ENCODE peak calls at places on chromosomes 5 and 9, in five cellular contexts. Z, N, H, Q and X are unnamed samples.

GRCh38 chr9:91207889-91208651 is 153.6 kb downstream of the AUH start:
- DNase-seq in Z (no peak), N (no peak), H (peak), Q (no peak), X (no peak)

GRCh38 chr5:31786001-31786757 is 147.2 kb downstream of the PDZD2 start:
- DNase-seq in Z (no peak), N (no peak), H (no peak), Q (no peak), X (no peak)

GRCh38 chr9:91045036-91045435 is 243.4 kb downstream of the SYK start:
- DNase-seq in Z (no peak), N (no peak), H (no peak), Q (no peak), X (no peak)

GRCh38 chr5:173178369-173178910 is 34.1 kb downstream of the BNIP1 start:
- DNase-seq in Z (no peak), N (no peak), H (no peak), Q (no peak), X (no peak)

GRCh38 chr5:175789670-175790069 is 81.7 kb upstream of the CPLX2 start:
- DNase-seq in Z (no peak), N (no peak), H (no peak), Q (no peak), X (no peak)

GRCh38 chr5:142239394-142240159 is 85.2 kb downstream of the SPRY4 start:
- DNase-seq in Z (peak), N (no peak), H (peak), Q (peak), X (no peak)

GRCh38 chr5:96344678-96345612 is 88.1 kb downstream of the PCSK1 start:
- DNase-seq in Z (no peak), N (no peak), H (peak), Q (peak), X (no peak)

GRCh38 chr5:74446673-74447337 is 193.7 kb downstream of the ENC1 start:
- DNase-seq in Z (no peak), N (no peak), H (peak), Q (no peak), X (no peak)

GRCh38 chr5:112418412-112419049 is 546 bp downstream of the EPB41L4A start:
- DNase-seq in Z (no peak), N (no peak), H (peak), Q (peak), X (no peak)

GRCh38 chr9:19940808-19941207 is 152.0 kb upstream of the SLC24A2 start:
- DNase-seq in Z (no peak), N (no peak), H (no peak), Q (no peak), X (no peak)

GRCh38 chr9:110240198-110240597 is 16.1 kb downstream of the TXN start:
- DNase-seq in Z (no peak), N (no peak), H (no peak), Q (no peak), X (no peak)

GRCh38 chr5:154795235-154795596 is 40.0 kb downstream of the LARP1 start:
- DNase-seq in Z (no peak), N (no peak), H (peak), Q (no peak), X (no peak)

GRCh38 chr5:147403659-147404640 is 105.9 kb downstream of the DPYSL3 start:
- DNase-seq in Z (peak), N (no peak), H (peak), Q (peak), X (no peak)

GRCh38 chr5:13660072-13660471 is 284.4 kb downstream of the DNAH5 start:
- DNase-seq in Z (no peak), N (no peak), H (no peak), Q (no peak), X (no peak)

GRCh38 chr9:117682955-117683710 is 21.1 kb upstream of the TLR4 start:
- DNase-seq in Z (no peak), N (no peak), H (peak), Q (no peak), X (no peak)

GRCh38 chr5:142586552-142586951 is 99.3 kb downstream of the FGF1 start:
- DNase-seq in Z (no peak), N (no peak), H (no peak), Q (no peak), X (no peak)

GRCh38 chr5:31197183-31197582 is 3.7 kb downstream of the CDH6 start:
- DNase-seq in Z (no peak), N (no peak), H (peak), Q (no peak), X (no peak)

GRCh38 chr9:123135458-123135857 is 102.0 kb downstream of the GPR21 start:
- DNase-seq in Z (no peak), N (no peak), H (no peak), Q (no peak), X (no peak)

GRCh38 chr9:92954886-92955285 is 7.6 kb downstream of the FGD3 start:
- DNase-seq in Z (no peak), N (peak), H (no peak), Q (no peak), X (no peak)

GRCh38 chr5:155316310-155316709 is 302.8 kb downstream of the KIF4B start:
- DNase-seq in Z (no peak), N (no peak), H (no peak), Q (no peak), X (no peak)

GRCh38 chr5:945691-946541 is 53.2 kb downstream of the TRIP13 start:
- DNase-seq in Z (no peak), N (no peak), H (no peak), Q (no peak), X (no peak)

GRCh38 chr5:172868924-172869565 is 35.0 kb downstream of the ERGIC1 start:
- DNase-seq in Z (peak), N (peak), H (peak), Q (peak), X (peak)

DNA sequence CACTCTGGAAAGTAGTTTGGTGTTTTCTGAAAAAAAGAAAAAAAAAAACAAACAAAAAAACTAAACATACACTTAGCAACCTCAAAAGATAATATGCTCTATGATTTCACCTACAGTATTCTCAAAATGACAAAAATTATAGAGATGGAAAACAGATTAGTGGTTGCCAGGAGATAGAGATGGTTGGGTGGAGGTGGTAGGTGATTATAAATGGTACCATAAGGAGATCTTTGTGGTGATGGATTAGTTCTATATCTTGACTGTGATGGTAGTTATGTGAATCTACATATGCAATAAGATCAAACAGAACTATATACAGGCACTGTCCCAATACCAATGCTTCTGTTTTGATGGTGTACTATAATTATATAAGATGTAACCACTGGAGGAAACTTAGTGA is 32.0 kb downstream of the PTBP3 start:
- DNase-seq in Z (no peak), N (no peak), H (no peak), Q (no peak), X (no peak)
- H3K27ac ChIP-seq in Z (no peak), N (no peak), H (no peak), Q (no peak), X (no peak)

GRCh38 chr9:121720992-121721350 is 69.5 kb downstream of the DAB2IP start:
- DNase-seq in Z (no peak), N (no peak), H (no peak), Q (no peak), X (no peak)
- TF ChIP-seq CTCF in Z (no peak), N (no peak), H (peak), Q (no peak), X (no peak)

GRCh38 chr9:127768666-127769065 is 9.8 kb downstream of the SH2D3C start:
- DNase-seq in Z (no peak), N (no peak), H (no peak), Q (no peak), X (no peak)

GRCh38 chr9:127770905-127771569 is 7.4 kb downstream of the SH2D3C start:
- DNase-seq in Z (peak), N (peak), H (peak), Q (peak), X (peak)

GRCh38 chr9:127769101-127769500 is 9.4 kb downstream of the SH2D3C start:
- DNase-seq in Z (no peak), N (no peak), H (no peak), Q (no peak), X (no peak)

GRCh38 chr9:127771570-127772189 is 6.8 kb downstream of the SH2D3C start:
- DNase-seq in Z (no peak), N (no peak), H (no peak), Q (no peak), X (no peak)

GRCh38 chr9:127769985-127770904 is 8.2 kb downstream of the SH2D3C start:
- DNase-seq in Z (peak), N (no peak), H (peak), Q (no peak), X (no peak)
- H3K27ac ChIP-seq in Z (peak), N (peak), H (no peak), Q (peak), X (no peak)

GRCh38 chr5:109701252-109701651 is 11.5 kb downstream of the MAN2A1 start:
- DNase-seq in Z (no peak), N (no peak), H (no peak), Q (no peak), X (no peak)
- TF ChIP-seq CTCF in Z (no peak), N (no peak), H (no peak), Q (no peak), X (no peak)

DNA sequence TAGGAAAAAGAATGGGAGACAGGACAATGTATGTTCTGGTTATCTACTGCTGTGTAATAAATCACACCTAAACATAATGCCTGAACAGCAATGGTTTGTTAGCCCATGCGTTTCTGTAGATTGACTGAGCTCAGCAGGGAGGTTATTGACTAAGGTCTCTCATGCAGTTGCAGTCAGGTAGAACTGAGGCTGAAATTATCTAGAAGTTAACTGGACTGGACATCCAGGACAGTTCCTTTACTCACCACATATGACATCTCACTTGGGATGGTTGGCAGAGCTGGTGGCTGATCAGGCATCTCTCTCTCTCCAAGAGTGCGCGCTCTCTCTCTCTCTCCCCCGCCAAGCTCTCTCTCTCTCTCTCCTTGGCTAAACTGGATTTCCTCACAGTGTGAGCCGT is 8.9 kb upstream of the FOXB2 start:
- DNase-seq in Z (no peak), N (no peak), H (no peak), Q (no peak), X (no peak)
- H3K27ac ChIP-seq in Z (no peak), N (no peak), H (no peak), Q (no peak), X (no peak)

GRCh38 chr9:125426926-125427325 is 165.3 kb downstream of the GAPVD1 start:
- DNase-seq in Z (no peak), N (no peak), H (no peak), Q (no peak), X (no peak)

GRCh38 chr9:125429476-125430160 is 168.0 kb downstream of the GAPVD1 start:
- DNase-seq in Z (no peak), N (peak), H (no peak), Q (no peak), X (no peak)

GRCh38 chr9:125428515-125429467 is 167.2 kb downstream of the GAPVD1 start:
- DNase-seq in Z (no peak), N (no peak), H (no peak), Q (no peak), X (no peak)

GRCh38 chr9:125427556-125427955 is 165.9 kb downstream of the GAPVD1 start:
- DNase-seq in Z (no peak), N (no peak), H (no peak), Q (no peak), X (no peak)

GRCh38 chr9:125428060-125428481 is 166.4 kb downstream of the GAPVD1 start:
- DNase-seq in Z (peak), N (no peak), H (no peak), Q (no peak), X (no peak)
- TF ChIP-seq CTCF in Z (no peak), N (no peak), H (peak), Q (peak), X (no peak)

DNA sequence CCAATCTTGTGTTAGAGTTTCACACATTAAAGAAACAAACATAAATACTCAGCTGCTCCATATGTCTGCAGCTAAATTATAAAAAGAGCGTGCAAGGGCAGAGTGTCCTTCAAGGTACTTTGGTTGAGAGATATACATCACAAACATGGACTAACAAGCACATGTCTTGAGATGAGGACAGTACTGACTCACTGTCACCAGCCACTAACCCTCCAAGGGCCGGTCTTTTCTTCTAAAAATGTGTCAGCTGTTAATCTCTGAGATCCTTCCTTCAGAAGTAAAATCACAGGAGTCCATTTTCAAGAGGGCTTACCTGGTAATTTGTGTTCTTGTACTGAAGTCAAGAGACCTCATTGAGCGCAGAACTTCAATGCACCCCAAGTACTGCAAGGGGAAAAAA is 66.4 kb downstream of the SHC3 start:
- DNase-seq in Z (no peak), N (no peak), H (no peak), Q (no peak), X (no peak)
- H3K27ac ChIP-seq in Z (no peak), N (no peak), H (no peak), Q (no peak), X (peak)

DNA sequence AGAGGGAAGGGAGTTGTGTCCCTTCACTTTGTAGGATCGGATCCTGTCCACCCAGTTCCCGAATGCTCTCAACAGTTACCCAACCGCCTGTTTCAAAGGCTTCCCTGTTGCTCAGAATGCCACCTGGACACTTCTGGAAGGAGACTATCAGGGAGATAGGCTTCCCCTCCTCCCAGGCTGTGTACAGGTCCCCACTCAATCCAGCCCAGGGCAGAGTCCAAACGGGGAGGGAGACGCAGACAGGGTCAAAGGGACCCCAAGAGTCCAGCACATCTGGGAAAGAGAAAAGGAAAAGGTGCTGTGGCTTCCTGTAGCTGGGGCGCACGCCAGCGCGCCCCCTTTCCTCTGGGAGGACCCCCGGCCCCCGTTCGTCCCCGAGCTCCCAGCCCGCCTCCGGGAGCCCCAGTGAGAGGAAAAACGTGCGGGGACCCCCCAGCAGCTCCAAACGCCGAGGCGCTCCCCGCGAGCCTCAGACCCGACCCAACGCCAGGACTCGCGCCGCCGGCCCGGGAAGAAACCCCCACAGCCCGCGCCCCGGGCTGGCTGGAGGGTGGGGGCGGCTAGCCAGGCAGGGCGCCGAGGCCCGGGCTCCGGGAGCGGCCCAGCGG is 640 bp downstream of the SURF4 start:
- DNase-seq in Z (peak), N (no peak), H (peak), Q (peak), X (no peak)
- TF ChIP-seq CTCF in Z (no peak), N (no peak), H (no peak), Q (peak), X (no peak)

GRCh38 chr5:17180330-17180843 is 37.0 kb upstream of the BASP1 start:
- DNase-seq in Z (no peak), N (no peak), H (no peak), Q (no peak), X (no peak)
- H3K27ac ChIP-seq in Z (peak), N (no peak), H (no peak), Q (peak), X (no peak)